ENCODE peak calls at places on chromosomes 2 and 18, in eight cellular contexts. Y is AG04449, G is adrenal gland, K is tibial nerve, W is hepatocyte, S is brain microvascular endothelial cell, U is ascending aorta, Z is AG04450. P is an unnamed sample.

GRCh38 chr18:49569701-49570100 is 7.8 kb downstream of the LIPG start:
- DNase-seq in Y (no peak), G (no peak), K (no peak), W (no peak), S (no peak), U (no peak), Z (no peak), P (no peak)

GRCh38 chr2:215080545-215080944 is 57.9 kb downstream of the ABCA12 start:
- DNase-seq in Y (no peak), G (no peak), K (no peak), W (no peak), S (no peak), U (no peak), Z (no peak), P (no peak)

GRCh38 chr2:155310589-155310988 is 612.1 kb downstream of the KCNJ3 start:
- DNase-seq in Y (no peak), G (no peak), K (no peak), W (peak), S (no peak), U (no peak), Z (no peak), P (no peak)

GRCh38 chr2:127105656-127106456 is 1.1 kb downstream of the BIN1 start:
- DNase-seq in Y (no peak), G (peak), K (no peak), W (peak), S (peak), U (peak), Z (no peak), P (no peak)

GRCh38 chr2:208358758-208359631 is 47.6 kb upstream of the PTH2R start:
- DNase-seq in Y (no peak), G (no peak), K (no peak), W (no peak), S (no peak), U (no peak), Z (no peak), P (no peak)

GRCh38 chr2:61272421-61273070 is 110.6 kb downstream of the C2orf74 start:
- DNase-seq in Y (no peak), G (no peak), K (no peak), W (no peak), S (no peak), U (no peak), Z (no peak), P (no peak)

GRCh38 chr18:62596145-62597005 is 73.5 kb downstream of the ZCCHC2 start:
- DNase-seq in Y (no peak), G (no peak), K (no peak), W (peak), S (no peak), U (no peak), Z (no peak), P (no peak)

GRCh38 chr2:70094978-70095832 is 7.9 kb downstream of the PCBP1 start:
- DNase-seq in Y (no peak), G (peak), K (no peak), W (no peak), S (no peak), U (peak), Z (no peak), P (no peak)

GRCh38 chr2:105235388-105236059 is 6.0 kb upstream of the GPR45 start:
- DNase-seq in Y (no peak), G (peak), K (peak), W (peak), S (peak), U (peak), Z (peak), P (peak)

GRCh38 chr2:65311596-65311995 is 84.0 kb downstream of the ACTR2 start:
- DNase-seq in Y (no peak), G (no peak), K (no peak), W (no peak), S (no peak), U (no peak), Z (no peak), P (no peak)

GRCh38 chr2:66962625-66963207 is 434.4 kb upstream of the ETAA1 start:
- DNase-seq in Y (no peak), G (no peak), K (no peak), W (peak), S (no peak), U (no peak), Z (no peak), P (no peak)

DNA sequence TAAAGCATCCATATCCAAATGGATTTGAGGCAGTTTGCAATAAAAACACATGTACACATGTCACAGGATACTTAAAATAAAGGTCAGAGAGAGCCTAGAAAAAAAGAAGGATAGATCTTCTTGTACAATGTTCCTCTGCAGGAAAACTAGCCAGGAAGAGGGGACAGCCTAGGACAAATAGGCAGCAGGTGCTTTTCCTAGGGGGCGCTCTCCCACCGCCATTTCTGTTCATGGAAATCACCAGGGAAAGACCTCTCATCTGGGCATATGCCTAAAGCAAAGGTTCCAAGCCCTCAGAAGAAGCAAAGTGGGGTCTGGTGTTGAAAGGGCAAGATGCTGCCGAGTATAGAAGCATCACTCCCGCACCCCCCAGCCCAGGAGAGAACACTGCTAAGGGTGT is 799.1 kb downstream of the BCL11A start:
- DNase-seq in Y (no peak), G (no peak), K (no peak), W (no peak), S (no peak), U (no peak), Z (no peak), P (no peak)
- H3K4me3 ChIP-seq in Y (no peak), G (no peak), K (no peak), W (no peak), S (no peak), U (no peak), Z (no peak), P (no peak)

GRCh38 chr2:164675698-164676097 is 54.4 kb upstream of the GRB14 start:
- DNase-seq in Y (no peak), G (no peak), K (no peak), W (no peak), S (no peak), U (no peak), Z (no peak), P (no peak)

GRCh38 chr2:164677733-164678132 is 56.5 kb upstream of the GRB14 start:
- DNase-seq in Y (no peak), G (no peak), K (no peak), W (no peak), S (no peak), U (no peak), Z (no peak), P (no peak)

GRCh38 chr2:164677271-164677670 is 56.0 kb upstream of the GRB14 start:
- DNase-seq in Y (no peak), G (no peak), K (no peak), W (no peak), S (no peak), U (no peak), Z (no peak), P (no peak)

GRCh38 chr2:164671664-164672396 is 50.5 kb upstream of the GRB14 start:
- DNase-seq in Y (peak), G (no peak), K (no peak), W (no peak), S (peak), U (no peak), Z (no peak), P (no peak)

GRCh38 chr2:164675027-164675426 is 53.7 kb upstream of the GRB14 start:
- DNase-seq in Y (no peak), G (no peak), K (no peak), W (no peak), S (no peak), U (no peak), Z (no peak), P (no peak)
- TF ChIP-seq CTCF in Y (no peak), G (no peak), K (no peak), W (no peak), S (no peak), U (no peak), Z (no peak), P (no peak)

DNA sequence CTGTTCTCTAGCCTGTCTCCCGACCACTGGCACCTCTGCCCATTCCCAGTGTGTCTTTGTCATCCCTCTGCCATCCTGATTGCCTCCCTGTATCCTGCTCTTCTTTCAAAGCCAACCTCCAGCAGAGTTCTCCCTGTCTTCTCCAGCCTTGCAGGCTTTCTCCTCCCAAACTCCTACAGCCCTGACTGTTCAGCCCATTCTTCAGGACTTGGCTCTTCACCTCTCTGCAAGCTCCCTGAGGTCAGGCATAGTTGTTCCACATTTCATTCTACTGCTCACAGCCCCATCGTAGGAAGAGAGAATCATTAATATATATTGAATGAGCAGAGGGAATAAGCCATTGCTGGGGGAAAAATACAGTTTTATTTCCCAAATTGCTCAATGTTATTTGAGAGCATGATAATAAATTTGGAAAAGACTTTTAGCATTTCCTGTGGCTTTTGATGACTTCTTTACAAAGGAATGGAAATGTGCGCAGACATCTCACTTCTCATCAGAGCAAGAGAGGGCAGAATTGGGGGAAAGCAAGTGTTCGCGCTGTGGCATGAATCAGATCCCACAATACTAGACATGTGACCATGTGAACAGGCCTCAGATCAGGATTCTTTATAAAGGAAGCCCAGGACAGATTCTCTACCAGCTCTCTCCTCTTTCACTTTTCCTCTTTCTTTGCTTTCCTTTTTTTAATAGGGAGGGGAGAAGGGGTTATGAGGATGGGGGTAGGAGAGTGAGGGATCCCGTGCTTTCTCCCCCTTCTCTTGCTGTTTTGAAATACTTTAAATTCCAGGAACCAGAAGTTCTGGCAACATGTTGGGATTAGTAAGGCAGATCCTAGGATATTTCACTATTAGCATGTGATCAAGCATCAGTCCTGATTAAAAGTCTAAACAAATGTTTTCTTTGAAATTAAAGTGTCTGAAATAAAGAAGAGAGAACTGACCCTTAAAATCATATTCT is 37.5 kb downstream of the EPAS1 start:
- DNase-seq in Y (peak), G (no peak), K (no peak), W (no peak), S (peak), U (peak), Z (peak), P (peak)
- H3K4me3 ChIP-seq in Y (peak), G (no peak), K (peak), W (no peak), S (no peak), U (peak), Z (peak), P (peak)

GRCh38 chr18:76923485-76924085 is 101.2 kb downstream of the ZNF236 start:
- DNase-seq in Y (no peak), G (no peak), K (no peak), W (peak), S (peak), U (no peak), Z (no peak), P (no peak)
- TF ChIP-seq CTCF in Y (peak), G (no peak), K (peak), W (peak), S (peak), U (no peak), Z (peak), P (peak)

GRCh38 chr2:18297536-18298058 is 262.9 kb downstream of the RDH14 start:
- DNase-seq in Y (no peak), G (no peak), K (no peak), W (no peak), S (no peak), U (no peak), Z (no peak), P (no peak)

GRCh38 chr2:18304849-18305248 is 255.6 kb downstream of the RDH14 start:
- DNase-seq in Y (no peak), G (no peak), K (no peak), W (no peak), S (no peak), U (no peak), Z (no peak), P (no peak)

GRCh38 chr2:18301421-18302139 is 258.9 kb downstream of the RDH14 start:
- DNase-seq in Y (no peak), G (no peak), K (no peak), W (no peak), S (no peak), U (no peak), Z (no peak), P (no peak)

GRCh38 chr2:18299423-18300212 is 260.8 kb downstream of the RDH14 start:
- DNase-seq in Y (peak), G (peak), K (no peak), W (peak), S (peak), U (no peak), Z (peak), P (no peak)
- H3K4me3 ChIP-seq in Y (peak), G (no peak), K (no peak), W (no peak), S (no peak), U (no peak), Z (no peak), P (no peak)

DNA sequence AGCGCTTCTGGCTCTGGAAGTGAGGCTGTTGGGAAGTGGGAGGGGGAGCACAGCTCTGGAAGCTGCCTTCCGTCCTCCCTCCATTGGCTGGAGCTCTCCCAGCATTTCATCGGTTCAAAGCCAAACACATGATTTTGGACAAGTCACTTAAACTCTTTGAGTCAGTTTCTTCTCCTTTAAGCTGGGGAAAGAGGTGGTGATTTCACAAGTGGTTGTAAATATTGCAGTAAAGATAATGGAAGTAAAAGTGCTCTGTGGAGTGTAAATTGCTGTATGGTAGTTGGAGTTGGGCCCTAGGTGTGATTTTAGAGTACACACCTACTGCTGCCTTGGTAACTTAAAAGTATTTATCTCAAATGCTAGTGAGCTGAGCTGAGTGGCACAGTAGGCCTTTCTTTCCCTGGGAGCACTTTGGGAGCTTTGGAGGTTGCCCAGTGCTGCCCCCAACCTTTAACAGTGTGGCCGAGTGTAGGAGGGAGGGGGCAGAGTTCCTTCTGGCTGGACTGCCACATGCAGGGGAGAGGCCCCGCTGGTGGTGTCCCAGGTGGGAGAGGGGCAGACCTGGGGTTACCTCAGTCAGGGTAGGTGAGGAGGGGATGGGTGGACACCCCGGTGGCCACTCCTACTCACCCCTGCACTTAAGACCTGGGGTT is 54.7 kb downstream of the ASAP2 start:
- DNase-seq in Y (no peak), G (no peak), K (no peak), W (no peak), S (no peak), U (peak), Z (no peak), P (no peak)
- TF ChIP-seq CTCF in Y (no peak), G (no peak), K (no peak), W (no peak), S (no peak), U (no peak), Z (no peak), P (no peak)

DNA sequence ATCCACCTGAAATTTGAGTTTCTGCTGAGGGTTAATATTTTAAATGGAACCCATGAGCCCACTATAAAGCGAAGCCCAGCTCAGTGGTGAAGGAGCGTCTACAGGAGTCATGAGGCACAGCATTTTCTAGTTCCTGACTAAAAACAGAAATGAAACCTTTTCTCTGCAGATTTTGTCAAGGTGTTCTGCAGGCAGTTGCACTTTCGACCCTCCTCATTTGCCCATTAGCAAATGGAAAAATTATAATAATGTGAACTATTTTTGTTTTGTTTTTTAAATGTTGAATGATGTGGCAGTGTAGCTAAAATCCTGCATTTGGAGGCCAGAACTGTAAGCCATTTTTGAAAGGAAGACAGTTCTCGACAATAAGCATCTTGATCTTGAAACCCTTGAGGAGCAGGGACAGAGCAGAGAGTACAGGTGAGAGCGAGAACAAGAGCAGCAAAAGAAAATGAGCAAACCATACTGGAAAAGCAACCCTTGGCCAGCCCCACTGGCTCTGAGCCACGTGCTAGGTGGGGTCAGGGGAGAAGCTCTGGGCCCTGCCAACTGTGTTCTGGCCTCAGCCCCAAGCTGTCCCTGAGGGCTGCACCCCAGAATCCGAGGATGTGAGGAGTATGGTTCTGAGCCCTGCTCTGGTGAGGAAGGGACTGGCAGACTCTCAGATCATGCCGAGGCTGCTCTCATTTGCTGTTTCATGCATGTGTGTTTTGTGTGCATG is 26.4 kb upstream of the COPS8 start:
- DNase-seq in Y (no peak), G (no peak), K (no peak), W (no peak), S (no peak), U (no peak), Z (no peak), P (no peak)
- H3K4me3 ChIP-seq in Y (no peak), G (no peak), K (no peak), W (no peak), S (no peak), U (no peak), Z (no peak), P (no peak)

DNA sequence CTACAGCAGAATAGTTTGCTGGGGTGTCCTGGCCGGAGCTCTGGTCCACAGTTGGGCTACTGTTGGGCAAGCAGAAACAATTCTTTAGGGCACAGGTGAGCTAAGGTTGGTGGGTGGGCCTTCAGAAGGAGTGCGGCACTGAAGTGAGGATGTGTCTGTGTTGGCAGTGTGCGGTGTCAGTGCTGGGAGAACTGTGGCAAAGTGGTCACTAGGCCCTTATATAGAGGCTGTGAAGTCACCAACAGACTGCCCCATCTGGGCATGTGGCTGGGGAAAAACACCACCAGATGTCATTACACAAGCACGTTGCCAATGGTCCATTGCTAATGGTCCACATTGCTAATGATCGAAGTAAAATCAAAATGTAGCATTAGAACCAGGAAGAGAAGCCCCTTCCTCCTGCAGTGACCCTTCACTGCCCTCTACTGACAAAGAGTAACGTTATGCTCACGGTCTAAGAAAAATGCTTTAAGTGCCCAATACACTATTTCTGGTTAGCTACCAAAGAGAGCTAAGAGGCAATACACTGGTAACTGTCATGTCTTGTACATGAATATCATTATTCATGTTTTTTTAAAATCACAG is 21.3 kb downstream of the SCN1A start:
- DNase-seq in Y (no peak), G (no peak), K (no peak), W (peak), S (no peak), U (no peak), Z (no peak), P (no peak)
- TF ChIP-seq CTCF in Y (no peak), G (no peak), K (no peak), W (peak), S (peak), U (no peak), Z (peak), P (peak)

GRCh38 chr18:44912740-44913478 is 232.2 kb downstream of the SETBP1 start:
- DNase-seq in Y (no peak), G (no peak), K (no peak), W (no peak), S (no peak), U (no peak), Z (no peak), P (no peak)
- H3K4me3 ChIP-seq in Y (no peak), G (no peak), K (no peak), W (no peak), S (no peak), U (no peak), Z (no peak), P (no peak)

P was measured in HFF-Myc.